ENCODE peak calls at places on chromosomes 2 and 18, in six cellular contexts. W is A549, S is GM12878, R is endothelial cell of umbilical vein, V is K562, Z is HepG2. I is an unnamed sample.

GRCh38 chr2:163800889-163801498 is 65.2 kb upstream of the FIGN start:
- DNase-seq in W (no peak), S (no peak), R (no peak), V (no peak), Z (no peak), I (no peak)

GRCh38 chr2:74148457-74149248 is 941 bp upstream of the BOLA3 start:
- DNase-seq in W (no peak), S (no peak), R (no peak), V (no peak), Z (no peak), I (no peak)

GRCh38 chr2:20173064-20173463 is 51.9 kb downstream of the SDC1 start:
- DNase-seq in W (no peak), S (no peak), R (no peak), V (no peak), Z (no peak), I (no peak)

GRCh38 chr2:46187112-46187618 is 110.0 kb upstream of the EPAS1 start:
- DNase-seq in W (no peak), S (peak; percentile 70), R (peak; percentile 70), V (no peak), Z (peak; percentile 86), I (peak; percentile 84)

GRCh38 chr18:9340472-9340871 is 5.9 kb downstream of the TWSG1 start:
- DNase-seq in W (no peak), S (no peak), R (no peak), V (no peak), Z (no peak), I (no peak)

GRCh38 chr2:154402138-154402714 is 296.3 kb upstream of the KCNJ3 start:
- DNase-seq in W (peak; percentile 8), S (no peak), R (peak; percentile 33), V (no peak), Z (peak; percentile 53), I (peak; percentile 34)

GRCh38 chr2:191023235-191023679 is 9.3 kb upstream of the STAT1 start:
- DNase-seq in W (no peak), S (no peak), R (peak; percentile 91), V (peak; percentile 60), Z (no peak), I (peak; percentile 20)

GRCh38 chr2:28658369-28658768 is 93.3 kb upstream of the PPP1CB start:
- DNase-seq in W (no peak), S (no peak), R (no peak), V (no peak), Z (no peak), I (no peak)

GRCh38 chr2:176117162-176117822 is 714 bp downstream of the HOXD10 start:
- DNase-seq in W (no peak), S (no peak), R (no peak), V (no peak), Z (no peak), I (no peak)

GRCh38 chr18:23822590-23823385 is 133.5 kb downstream of the LAMA3 start:
- DNase-seq in W (no peak), S (no peak), R (no peak), V (no peak), Z (no peak), I (no peak)

GRCh38 chr2:176161817-176162626 is 4.9 kb downstream of the HOXD3 start:
- DNase-seq in W (no peak), S (no peak), R (no peak), V (no peak), Z (no peak), I (no peak)

GRCh38 chr2:71846669-71847291 is 300.9 kb downstream of the CYP26B1 start:
- DNase-seq in W (no peak), S (no peak), R (peak; percentile 49), V (no peak), Z (no peak), I (no peak)

GRCh38 chr2:153477641-153478288 is 797 bp downstream of the RPRM start:
- DNase-seq in W (no peak), S (no peak), R (no peak), V (no peak), Z (no peak), I (no peak)

GRCh38 chr2:24886640-24887324 is 33.3 kb downstream of the ADCY3 start:
- DNase-seq in W (no peak), S (no peak), R (peak; percentile 85), V (no peak), Z (no peak), I (peak; percentile 42)

GRCh38 chr2:209473930-209474419 is 50.1 kb downstream of the MAP2 start:
- DNase-seq in W (peak; percentile 10), S (no peak), R (peak; percentile 80), V (no peak), Z (peak; percentile 24), I (peak; percentile 53)

GRCh38 chr2:207333599-207334308 is 168.0 kb upstream of the KLF7 start:
- DNase-seq in W (no peak), S (no peak), R (no peak), V (no peak), Z (no peak), I (no peak)

GRCh38 chr2:207332473-207333212 is 166.9 kb upstream of the KLF7 start:
- DNase-seq in W (no peak), S (no peak), R (peak; percentile 21), V (no peak), Z (no peak), I (peak; percentile 30)

GRCh38 chr2:207328944-207329386 is 163.2 kb upstream of the KLF7 start:
- DNase-seq in W (no peak), S (no peak), R (no peak), V (no peak), Z (no peak), I (no peak)

GRCh38 chr2:207331674-207332073 is 165.9 kb upstream of the KLF7 start:
- DNase-seq in W (no peak), S (no peak), R (no peak), V (no peak), Z (no peak), I (no peak)

GRCh38 chr2:207330912-207331311 is 165.2 kb upstream of the KLF7 start:
- DNase-seq in W (peak; percentile 25), S (peak; percentile 97), R (peak; percentile 93), V (no peak), Z (no peak), I (peak; percentile 65)
- TF ChIP-seq MYC in W (peak; percentile 40), S (peak; percentile 60), R (no peak), V (peak; percentile 39), Z (no peak), I (no peak)

GRCh38 chr2:222423632-222424280 is 587 bp upstream of the SGPP2 start:
- DNase-seq in W (no peak), S (peak; percentile 82), R (no peak), V (no peak), Z (no peak), I (no peak)
- H3K4me3 ChIP-seq in W (peak overlapping the region; percentile 67), S (peak overlapping the region; percentile 73), R (no peak overlapping the region), V (no peak overlapping the region), Z (no peak overlapping the region), I (no peak overlapping the region)

GRCh38 chr18:28041366-28041765 is 135.6 kb downstream of the CDH2 start:
- DNase-seq in W (no peak), S (no peak), R (no peak), V (no peak), Z (no peak), I (no peak)

GRCh38 chr18:28040720-28041119 is 136.2 kb downstream of the CDH2 start:
- DNase-seq in W (no peak), S (no peak), R (no peak), V (no peak), Z (no peak), I (no peak)

GRCh38 chr18:28040216-28040615 is 136.7 kb downstream of the CDH2 start:
- DNase-seq in W (no peak), S (no peak), R (no peak), V (no peak), Z (no peak), I (no peak)

GRCh38 chr18:28036481-28036880 is 140.4 kb downstream of the CDH2 start:
- DNase-seq in W (no peak), S (no peak), R (no peak), V (no peak), Z (no peak), I (no peak)

GRCh38 chr18:28039078-28039477 is 137.9 kb downstream of the CDH2 start:
- DNase-seq in W (no peak), S (no peak), R (peak; percentile 64), V (no peak), Z (no peak), I (no peak)
- TF ChIP-seq MYC in W (no peak), S (no peak), R (no peak), V (no peak), Z (no peak), I (no peak)

DNA sequence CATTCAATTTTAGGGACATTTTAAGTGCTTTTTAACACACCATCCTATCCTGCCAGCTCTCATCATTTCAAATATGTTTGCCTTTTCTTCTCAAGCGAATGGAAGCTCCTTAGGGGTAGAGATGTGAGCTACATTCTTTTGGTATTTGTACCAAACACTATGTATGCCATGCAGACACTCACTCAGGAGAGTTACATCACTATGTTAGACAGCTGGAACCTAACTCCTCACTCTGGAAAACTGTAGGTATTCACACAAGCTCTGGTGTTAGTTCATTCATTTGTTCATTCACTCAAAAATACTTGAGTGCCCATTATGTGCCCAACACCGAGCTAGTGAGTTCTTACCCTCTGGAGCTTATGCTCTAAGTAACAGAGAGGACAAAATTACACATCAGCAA is 26.4 kb upstream of the RNU4ATAC start:
- DNase-seq in W (no peak), S (no peak), R (no peak), V (no peak), Z (no peak), I (no peak)
- H3K4me3 ChIP-seq in W (no peak overlapping the region), S (no peak overlapping the region), R (no peak overlapping the region), V (no peak overlapping the region), Z (no peak overlapping the region), I (no peak overlapping the region)

GRCh38 chr2:11395971-11396689 is 51.7 kb upstream of the ROCK2 start:
- DNase-seq in W (no peak), S (no peak), R (no peak), V (no peak), Z (no peak), I (no peak)
- TF ChIP-seq MYC in W (no peak), S (no peak), R (no peak), V (no peak), Z (no peak), I (no peak)

GRCh38 chr2:128403814-128404708 is 85.4 kb upstream of the HS6ST1 start:
- DNase-seq in W (no peak), S (no peak), R (no peak), V (no peak), Z (no peak), I (no peak)
- H3K4me3 ChIP-seq in W (no peak overlapping the region), S (no peak overlapping the region), R (no peak overlapping the region), V (no peak overlapping the region), Z (no peak overlapping the region), I (no peak overlapping the region)

I was measured in NB4.